ENCODE peak calls at places on chromosomes 6 and 20, in five cellular contexts. One of them, this sample, is unnamed.

GRCh38 chr20:60695223-60695622 is 556.8 kb upstream of the CDH4 start:
- DNase-seq in psoas muscle: no peak
- DNase-seq in breast epithelium: no peak
- DNase-seq in aorta: no peak
- DNase-seq in heart left ventricle: no peak
- DNase-seq in this sample: peak; percentile 38

GRCh38 chr6:166308769-166309589 is 787 bp upstream of the PRR18 start:
- DNase-seq in psoas muscle: no peak
- DNase-seq in breast epithelium: no peak
- DNase-seq in heart left ventricle: no peak
- DNase-seq in aorta: no peak
- DNase-seq in this sample: no peak

GRCh38 chr20:38888059-38888831 is 38.0 kb upstream of the FAM83D start:
- DNase-seq in psoas muscle: no peak
- DNase-seq in breast epithelium: peak; percentile 38
- DNase-seq in heart left ventricle: no peak
- DNase-seq in aorta: no peak
- DNase-seq in this sample: no peak

GRCh38 chr6:79307321-79308036 is 73.0 kb upstream of the HMGN3 start:
- DNase-seq in aorta: no peak
- DNase-seq in heart left ventricle: no peak
- DNase-seq in breast epithelium: no peak
- DNase-seq in psoas muscle: no peak
- DNase-seq in this sample: no peak

GRCh38 chr6:22756365-22756764 is 187.0 kb downstream of the HDGFL1 start:
- DNase-seq in aorta: no peak
- DNase-seq in breast epithelium: no peak
- DNase-seq in psoas muscle: no peak
- DNase-seq in heart left ventricle: no peak
- DNase-seq in this sample: no peak

GRCh38 chr20:37941332-37941731 is 38.4 kb downstream of the VSTM2L start:
- DNase-seq in psoas muscle: no peak
- DNase-seq in breast epithelium: no peak
- DNase-seq in heart left ventricle: no peak
- DNase-seq in aorta: peak; percentile 17
- DNase-seq in this sample: no peak

GRCh38 chr20:61686081-61686936 is 379.4 kb downstream of the TAF4 start:
- DNase-seq in breast epithelium: no peak
- DNase-seq in psoas muscle: no peak
- DNase-seq in aorta: no peak
- DNase-seq in heart left ventricle: no peak
- DNase-seq in this sample: no peak

GRCh38 chr6:163998496-163998895 is 584.0 kb downstream of the QKI start:
- DNase-seq in heart left ventricle: no peak
- DNase-seq in aorta: no peak
- DNase-seq in psoas muscle: no peak
- DNase-seq in breast epithelium: no peak
- DNase-seq in this sample: no peak

GRCh38 chr20:11852801-11853200 is 64.9 kb upstream of the BTBD3 start:
- DNase-seq in aorta: no peak
- DNase-seq in breast epithelium: no peak
- DNase-seq in psoas muscle: no peak
- DNase-seq in heart left ventricle: no peak
- DNase-seq in this sample: no peak

DNA sequence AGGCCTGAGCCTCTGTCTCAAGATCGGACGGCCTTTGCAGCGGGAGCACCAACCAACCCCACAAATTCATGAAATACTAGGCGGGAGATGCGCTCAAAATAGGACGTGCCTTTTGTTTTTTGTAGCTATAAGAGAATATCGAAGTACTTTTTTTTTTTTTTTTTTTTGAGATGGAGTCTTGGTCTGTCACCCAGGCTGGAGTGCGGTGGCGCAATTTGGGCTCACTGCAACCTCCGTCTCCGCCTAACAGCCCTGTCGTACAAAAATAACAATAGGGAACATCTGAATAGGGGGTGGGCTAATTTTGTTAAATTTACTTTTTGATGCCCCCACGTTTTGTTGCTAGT is 5.9 kb upstream of the TUBB2A start:
- DNase-seq in psoas muscle: peak; percentile 72
- DNase-seq in breast epithelium: no peak
- DNase-seq in heart left ventricle: no peak
- DNase-seq in aorta: peak; percentile 76
- DNase-seq in this sample: peak; percentile 46
- H3K27ac ChIP-seq in psoas muscle: peak overlapping the region; percentile 90
- H3K27ac ChIP-seq in breast epithelium: peak overlapping the region; percentile 91
- H3K27ac ChIP-seq in heart left ventricle: peak overlapping the region; percentile 95
- H3K27ac ChIP-seq in aorta: no peak overlapping the region
- H3K27ac ChIP-seq in this sample: peak overlapping the region; percentile 91

GRCh38 chr20:58503668-58504067 is 11.5 kb downstream of the APCDD1L start:
- DNase-seq in heart left ventricle: no peak
- DNase-seq in psoas muscle: no peak
- DNase-seq in aorta: no peak
- DNase-seq in breast epithelium: no peak
- DNase-seq in this sample: no peak
- H3K4me1 ChIP-seq in heart left ventricle: no peaks in the 10 kb centered on the region
- H3K4me1 ChIP-seq in psoas muscle: no peaks in the 10 kb centered on the region
- H3K4me1 ChIP-seq in aorta: no peaks in the 10 kb centered on the region
- H3K4me1 ChIP-seq in breast epithelium: no peaks in the 10 kb centered on the region
- H3K4me1 ChIP-seq in this sample: no peaks in the 10 kb centered on the region

GRCh38 chr20:53960586-53961386 is 109.6 kb downstream of the BCAS1 start:
- DNase-seq in breast epithelium: no peak
- DNase-seq in aorta: no peak
- DNase-seq in heart left ventricle: no peak
- DNase-seq in psoas muscle: no peak
- DNase-seq in this sample: no peak

GRCh38 chr20:53961527-53961926 is 108.9 kb downstream of the BCAS1 start:
- DNase-seq in aorta: no peak
- DNase-seq in breast epithelium: no peak
- DNase-seq in heart left ventricle: no peak
- DNase-seq in psoas muscle: no peak
- DNase-seq in this sample: no peak

GRCh38 chr20:53966774-53967398 is 103.5 kb downstream of the BCAS1 start:
- DNase-seq in heart left ventricle: no peak
- DNase-seq in psoas muscle: no peak
- DNase-seq in aorta: no peak
- DNase-seq in breast epithelium: no peak
- DNase-seq in this sample: no peak

GRCh38 chr20:53962388-53962787 is 108.0 kb downstream of the BCAS1 start:
- DNase-seq in psoas muscle: no peak
- DNase-seq in breast epithelium: no peak
- DNase-seq in aorta: no peak
- DNase-seq in heart left ventricle: no peak
- DNase-seq in this sample: no peak

GRCh38 chr20:53963670-53964466 is 106.5 kb downstream of the BCAS1 start:
- DNase-seq in breast epithelium: no peak
- DNase-seq in aorta: no peak
- DNase-seq in heart left ventricle: no peak
- DNase-seq in psoas muscle: no peak
- DNase-seq in this sample: no peak
- H3K4me3 ChIP-seq in breast epithelium: no peak overlapping the region
- H3K4me3 ChIP-seq in aorta: no peak overlapping the region
- H3K4me3 ChIP-seq in heart left ventricle: no peak overlapping the region
- H3K4me3 ChIP-seq in psoas muscle: no peak overlapping the region
- H3K4me3 ChIP-seq in this sample: no peak overlapping the region

DNA sequence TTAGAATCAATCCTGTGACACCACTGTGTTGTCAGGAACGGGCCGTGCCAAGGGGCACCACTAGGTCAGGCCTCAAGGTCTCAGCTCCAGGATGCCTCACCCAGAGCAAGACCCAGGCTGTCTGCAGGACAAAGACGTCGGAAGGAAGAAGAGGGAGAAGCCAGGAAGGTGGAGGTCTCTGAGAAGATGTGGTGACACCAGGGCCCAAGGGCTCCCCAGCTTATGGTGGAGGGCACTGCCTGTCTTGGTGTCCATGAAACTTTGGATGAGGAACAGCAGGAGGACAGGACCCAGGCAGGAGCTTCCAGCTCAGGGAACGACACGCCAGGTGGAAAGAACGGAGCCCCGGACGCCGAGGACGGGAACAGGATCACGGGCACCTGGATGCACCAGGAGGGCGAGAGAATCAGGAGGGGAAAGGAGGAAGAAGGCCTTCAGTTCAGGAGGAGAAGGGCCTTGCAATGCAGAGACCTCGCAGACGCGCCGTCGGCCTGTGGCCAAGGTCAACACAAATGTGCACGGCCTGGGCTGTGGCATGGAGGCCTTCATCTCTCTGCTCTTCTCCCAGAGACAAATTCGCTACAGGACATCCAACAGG is 49.4 kb downstream of the YTHDF1 start:
- DNase-seq in aorta: peak; percentile 65
- DNase-seq in breast epithelium: no peak
- DNase-seq in heart left ventricle: no peak
- DNase-seq in psoas muscle: no peak
- DNase-seq in this sample: peak; percentile 71
- H3K27ac ChIP-seq in aorta: no peak overlapping the region
- H3K27ac ChIP-seq in breast epithelium: no peak overlapping the region
- H3K27ac ChIP-seq in heart left ventricle: no peak overlapping the region
- H3K27ac ChIP-seq in psoas muscle: no peak overlapping the region
- H3K27ac ChIP-seq in this sample: no peak overlapping the region

GRCh38 chr20:3808141-3808479 is 12.0 kb downstream of the CDC25B start:
- DNase-seq in heart left ventricle: peak; percentile 87
- DNase-seq in psoas muscle: peak; percentile 84
- DNase-seq in breast epithelium: peak; percentile 91
- DNase-seq in aorta: peak; percentile 92
- DNase-seq in this sample: peak; percentile 91
- H3K4me1 ChIP-seq in heart left ventricle: peaks cover 31% of the 10 kb centered on the region
- H3K4me1 ChIP-seq in psoas muscle: peaks cover 55% of the 10 kb centered on the region
- H3K4me1 ChIP-seq in breast epithelium: peaks cover 17% of the 10 kb centered on the region
- H3K4me1 ChIP-seq in aorta: no peaks in the 10 kb centered on the region
- H3K4me1 ChIP-seq in this sample: peaks cover 60% of the 10 kb centered on the region

GRCh38 chr6:7156666-7157278 is 49.0 kb downstream of the RREB1 start:
- DNase-seq in heart left ventricle: no peak
- DNase-seq in aorta: no peak
- DNase-seq in breast epithelium: no peak
- DNase-seq in psoas muscle: no peak
- DNase-seq in this sample: peak; percentile 72

GRCh38 chr6:7155871-7156579 is 48.3 kb downstream of the RREB1 start:
- DNase-seq in heart left ventricle: no peak
- DNase-seq in breast epithelium: no peak
- DNase-seq in psoas muscle: no peak
- DNase-seq in aorta: no peak
- DNase-seq in this sample: no peak

GRCh38 chr6:7161253-7161623 is 53.5 kb downstream of the RREB1 start:
- DNase-seq in psoas muscle: no peak
- DNase-seq in heart left ventricle: no peak
- DNase-seq in breast epithelium: no peak
- DNase-seq in aorta: no peak
- DNase-seq in this sample: no peak

GRCh38 chr6:7159790-7160525 is 52.2 kb downstream of the RREB1 start:
- DNase-seq in breast epithelium: no peak
- DNase-seq in aorta: no peak
- DNase-seq in psoas muscle: no peak
- DNase-seq in heart left ventricle: no peak
- DNase-seq in this sample: no peak

DNA sequence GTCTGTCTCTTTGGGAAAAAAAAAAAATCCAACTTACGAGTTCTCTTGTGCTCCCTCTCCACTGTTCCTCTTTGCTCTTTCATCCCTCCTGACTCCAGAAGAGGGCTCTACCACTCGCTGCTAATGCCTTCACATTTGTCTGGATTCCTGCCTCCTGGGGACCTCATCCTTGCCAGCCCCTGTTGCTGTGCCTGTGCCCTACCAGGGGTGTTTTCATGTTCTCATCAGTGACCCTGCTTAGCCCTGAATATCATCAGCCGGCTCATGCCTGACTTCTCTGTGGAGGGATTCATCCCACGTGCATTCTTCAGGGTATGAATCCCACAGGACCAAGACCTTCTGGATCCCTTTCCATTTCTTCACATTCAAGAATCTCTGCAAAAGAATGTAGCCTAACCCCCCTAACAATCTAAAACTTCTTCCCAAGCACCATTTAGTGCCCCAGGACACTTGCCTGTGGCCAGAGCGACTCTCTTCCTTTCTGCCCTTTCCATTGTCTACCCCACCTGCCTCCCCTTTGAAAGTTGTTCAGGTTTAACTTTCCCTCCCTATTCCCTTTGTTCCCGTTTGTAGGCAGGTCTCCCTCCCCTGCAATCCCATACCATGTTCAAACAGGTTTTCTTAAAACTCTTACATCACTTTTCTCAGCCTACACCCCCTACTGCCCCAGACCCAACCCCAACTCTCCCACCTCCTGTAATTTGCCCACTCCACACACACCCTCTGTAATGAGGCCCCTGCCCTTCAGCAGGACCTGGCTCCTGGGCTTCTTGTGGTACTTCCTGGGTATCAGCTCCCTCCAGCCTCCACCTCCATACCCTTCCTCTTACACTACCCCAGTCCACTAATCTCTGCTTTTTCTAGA is 50.2 kb downstream of the RREB1 start:
- DNase-seq in breast epithelium: no peak
- DNase-seq in psoas muscle: no peak
- DNase-seq in heart left ventricle: no peak
- DNase-seq in aorta: no peak
- DNase-seq in this sample: no peak
- H3K4me3 ChIP-seq in breast epithelium: no peak overlapping the region
- H3K4me3 ChIP-seq in psoas muscle: no peak overlapping the region
- H3K4me3 ChIP-seq in heart left ventricle: no peak overlapping the region
- H3K4me3 ChIP-seq in aorta: no peak overlapping the region
- H3K4me3 ChIP-seq in this sample: no peak overlapping the region

GRCh38 chr20:44527716-44528199 is 5.9 kb upstream of the SERINC3 start:
- DNase-seq in heart left ventricle: no peak
- DNase-seq in aorta: no peak
- DNase-seq in breast epithelium: no peak
- DNase-seq in psoas muscle: no peak
- DNase-seq in this sample: no peak
- H3K27ac ChIP-seq in heart left ventricle: no peak overlapping the region
- H3K27ac ChIP-seq in aorta: no peak overlapping the region
- H3K27ac ChIP-seq in breast epithelium: no peak overlapping the region
- H3K27ac ChIP-seq in psoas muscle: no peak overlapping the region
- H3K27ac ChIP-seq in this sample: no peak overlapping the region

DNA sequence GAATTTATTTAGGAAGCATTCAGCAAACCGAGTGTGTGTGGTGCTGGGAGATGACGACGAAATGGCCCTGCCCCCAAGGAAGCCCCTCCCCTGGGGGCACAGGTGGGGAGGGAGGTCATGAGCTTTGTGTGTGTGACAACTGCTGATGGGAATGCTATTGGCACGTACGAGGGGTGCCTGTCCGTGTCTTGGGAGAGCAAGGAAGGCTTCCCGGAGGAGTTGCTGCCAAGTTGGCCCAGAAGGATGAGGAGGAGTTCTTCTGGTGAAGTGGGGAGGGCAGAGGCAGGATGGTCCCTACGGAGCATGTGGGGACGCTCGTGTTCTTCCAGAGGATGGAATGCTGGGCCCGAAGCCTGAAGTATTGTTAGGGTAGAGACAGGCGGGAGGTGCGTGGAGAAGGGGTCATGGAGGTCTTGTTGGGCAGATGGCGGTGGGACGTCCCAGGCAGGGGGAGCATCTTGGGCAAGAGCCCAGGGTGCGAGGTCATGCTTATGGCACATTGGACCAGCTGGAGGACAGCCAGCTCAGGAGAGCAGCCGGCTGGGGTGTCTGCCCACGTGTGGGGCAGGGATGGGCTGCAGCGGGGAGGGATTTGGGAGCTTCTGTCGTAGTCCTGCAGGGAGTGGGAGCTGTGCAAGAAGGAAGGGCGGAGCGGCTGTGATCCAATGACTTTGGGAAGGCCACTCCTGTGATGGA is 46.1 kb downstream of the SYNJ2 start:
- DNase-seq in aorta: peak; percentile 78
- DNase-seq in breast epithelium: no peak
- DNase-seq in heart left ventricle: no peak
- DNase-seq in psoas muscle: no peak
- DNase-seq in this sample: no peak
- H3K4me1 ChIP-seq in aorta: peaks cover 3% of the 10 kb centered on the region
- H3K4me1 ChIP-seq in breast epithelium: peaks cover 10% of the 10 kb centered on the region
- H3K4me1 ChIP-seq in heart left ventricle: peaks cover 44% of the 10 kb centered on the region
- H3K4me1 ChIP-seq in psoas muscle: peaks cover 27% of the 10 kb centered on the region
- H3K4me1 ChIP-seq in this sample: peaks cover 71% of the 10 kb centered on the region

This sample was measured in left lung.